ENCODE peak calls at places on chromosomes 1 and 21, in ten cellular contexts. T is H1, B is HCT116, J is breast epithelium, P is Panc1, R is sigmoid colon, A is transverse colon, S is spleen, G is GM12878, O is K562. Y is an unnamed sample.

GRCh38 chr21:46111193-46111571 is 13.3 kb downstream of the COL6A2 start:
- DNase-seq in G (no peak), S (no peak), B (no peak), R (peak; percentile 67), P (no peak), A (no peak), T (no peak), O (no peak), J (peak; percentile 5), Y (peak; percentile 77)

GRCh38 chr1:167910530-167910929 is 3.4 kb downstream of the ADCY10 start:
- DNase-seq in O (no peak), S (no peak), R (no peak), G (no peak), A (no peak), J (no peak), P (no peak), T (no peak), B (no peak), Y (no peak)

GRCh38 chr1:162877412-162877811 is 16.4 kb upstream of the CCDC190 start:
- DNase-seq in O (no peak), A (no peak), R (no peak), P (no peak), B (no peak), G (no peak), T (no peak), J (no peak), S (no peak), Y (no peak)

GRCh38 chr1:180193371-180194047 is 36.6 kb upstream of the LHX4 start:
- DNase-seq in T (no peak), G (no peak), J (no peak), S (no peak), P (no peak), A (peak; percentile 15), O (no peak), R (no peak), B (no peak), Y (no peak)

GRCh38 chr1:156124557-156125483 is 10.3 kb downstream of the LMNA start:
- DNase-seq in S (no peak), R (no peak), T (no peak), G (peak; percentile 52), J (peak; percentile 70), A (peak; percentile 81), B (no peak), P (no peak), O (peak; percentile 68), Y (no peak)

GRCh38 chr1:55338448-55338820 is 123.3 kb upstream of the USP24 start:
- DNase-seq in J (no peak), T (no peak), G (no peak), A (no peak), P (no peak), B (no peak), S (no peak), O (no peak), R (no peak), Y (no peak)

GRCh38 chr1:201088901-201089525 is 23.2 kb downstream of the CACNA1S start:
- DNase-seq in G (no peak), S (no peak), P (no peak), R (no peak), O (no peak), A (no peak), B (no peak), J (no peak), T (no peak), Y (no peak)

GRCh38 chr21:36310016-36310415 is 10.0 kb upstream of the MORC3 start:
- DNase-seq in O (no peak), A (no peak), J (no peak), S (peak; percentile 42), T (no peak), G (peak; percentile 33), B (no peak), P (no peak), R (no peak), Y (no peak)

GRCh38 chr1:162627662-162628296 is 4.5 kb upstream of the DDR2 start:
- DNase-seq in G (no peak), S (no peak), T (no peak), O (peak; percentile 82), P (no peak), B (peak; percentile 44), J (no peak), R (no peak), A (no peak), Y (no peak)

GRCh38 chr1:107559881-107560280 is 405.1 kb downstream of the VAV3 start:
- DNase-seq in R (no peak), S (no peak), B (no peak), T (no peak), P (no peak), A (no peak), G (no peak), O (no peak), J (no peak), Y (no peak)

GRCh38 chr21:43842742-43843141 is 22.3 kb upstream of the AGPAT3 start:
- DNase-seq in P (no peak), J (no peak), B (no peak), O (no peak), S (no peak), T (no peak), G (no peak), A (no peak), R (no peak), Y (no peak)

GRCh38 chr1:63864224-63864623 is 90.4 kb downstream of the ROR1 start:
- DNase-seq in A (no peak), R (no peak), J (no peak), O (no peak), T (no peak), B (no peak), S (no peak), G (no peak), P (no peak), Y (no peak)

GRCh38 chr1:38154089-38154470 is 107.5 kb upstream of the POU3F1 start:
- DNase-seq in A (no peak), O (no peak), J (no peak), T (no peak), G (no peak), P (no peak), B (no peak), R (no peak), S (no peak), Y (no peak)

GRCh38 chr1:182615468-182616129 is 11.4 kb upstream of the RGS16 start:
- DNase-seq in T (no peak), S (no peak), R (peak; percentile 82), J (peak; percentile 55), O (no peak), G (no peak), B (no peak), A (no peak), P (no peak), Y (no peak)

GRCh38 chr1:244067893-244068292 is 16.8 kb downstream of the ZBTB18 start:
- DNase-seq in A (no peak), J (no peak), R (no peak), O (no peak), S (no peak), P (no peak), B (no peak), T (no peak), G (no peak), Y (no peak)

GRCh38 chr1:61323681-61324328 is 241.4 kb downstream of the NFIA start:
- DNase-seq in S (no peak), P (no peak), R (no peak), G (no peak), B (no peak), T (no peak), O (peak; percentile 25), A (no peak), J (no peak), Y (no peak)

GRCh38 chr1:35931424-35932157 is 686 bp downstream of the AGO3 start:
- DNase-seq in R (no peak), O (peak; percentile 56), J (no peak), P (peak; percentile 15), T (no peak), S (no peak), G (no peak), B (no peak), A (peak; percentile 42), Y (no peak)

GRCh38 chr1:206556748-206557635 is 49.7 kb downstream of the RASSF5 start:
- DNase-seq in T (peak; percentile 77), R (peak; percentile 85), G (no peak), A (peak; percentile 90), S (peak; percentile 99), O (peak; percentile 89), J (peak; percentile 57), P (no peak), B (no peak), Y (no peak)

GRCh38 chr1:112369389-112370285 is 26.4 kb upstream of the CTTNBP2NL start:
- DNase-seq in R (peak; percentile 92), A (peak; percentile 91), P (no peak), J (peak; percentile 80), B (peak; percentile 76), T (peak; percentile 98), O (peak; percentile 91), S (peak; percentile 94), G (no peak), Y (no peak)
- TF ChIP-seq POLR2AphosphoS5 in R (no peak), A (no peak), P (no peak), J (peak; percentile 39), B (no peak), T (no peak), O (no peak), S (peak; percentile 64), G (no peak), Y (peak; percentile 37)

DNA sequence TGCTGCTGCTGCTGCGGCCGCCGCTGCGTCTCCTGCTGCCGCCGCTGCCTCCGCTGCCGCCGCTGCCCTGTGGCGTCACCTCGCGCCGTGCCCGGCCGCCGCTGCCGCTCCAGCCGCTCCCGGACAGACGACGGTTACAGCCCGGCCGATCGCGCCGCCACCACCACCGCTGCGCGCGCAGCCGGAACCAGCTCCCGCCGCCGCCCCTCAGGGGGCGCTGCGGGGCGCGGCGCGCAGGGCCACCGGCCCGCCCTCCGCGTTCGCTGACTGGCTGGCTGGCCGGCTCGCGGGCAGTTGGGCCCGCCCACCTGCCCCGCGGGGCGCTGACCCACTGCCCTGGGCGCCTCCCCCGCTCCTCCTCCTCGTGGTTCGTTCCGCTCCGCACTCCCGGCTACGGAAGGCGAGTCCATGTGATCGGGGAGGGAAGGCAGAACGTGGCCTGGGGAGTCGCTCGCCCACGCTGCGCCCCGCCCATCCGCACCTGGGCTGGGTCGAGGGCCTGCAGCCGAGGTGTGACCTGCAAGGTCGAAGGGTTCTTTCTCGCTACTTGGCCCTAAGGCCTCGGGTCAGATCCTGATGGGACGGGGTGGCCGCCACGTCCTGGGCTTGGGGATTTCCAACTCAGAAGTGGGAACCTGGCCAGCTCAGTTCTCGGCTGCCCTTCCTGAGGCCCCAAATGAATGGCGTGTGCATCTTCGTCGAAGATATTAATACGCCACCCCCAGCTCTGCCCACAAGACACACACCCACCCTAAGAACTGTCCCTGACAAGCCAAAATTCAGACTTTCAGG is at the start of gene PTP4A2:
- DNase-seq in R (peak; percentile 97), O (peak; percentile 100), G (peak; percentile 97), S (peak; percentile 98), J (peak; percentile 85), B (peak; percentile 96), T (peak; percentile 94), P (peak; percentile 92), A (peak; percentile 97), Y (no peak)
- H3K4me1 ChIP-seq in R (no peaks in the 10 kb centered on the region), O (peaks cover 53% of the 10 kb centered on the region), G (peaks cover 33% of the 10 kb centered on the region), S (peaks cover 90% of the 10 kb centered on the region), J (peaks cover 22% of the 10 kb centered on the region), B (peaks cover 62% of the 10 kb centered on the region), T (peaks cover 8% of the 10 kb centered on the region), P (peaks cover 56% of the 10 kb centered on the region), A (peaks cover 69% of the 10 kb centered on the region), Y (peaks cover 54% of the 10 kb centered on the region)

GRCh38 chr1:39960461-39960958 is 5.6 kb downstream of the MFSD2A start:
- DNase-seq in O (no peak), R (no peak), B (no peak), P (no peak), J (peak; percentile 52), G (peak; percentile 58), S (peak; percentile 93), A (peak; percentile 74), T (no peak), Y (no peak)
- TF ChIP-seq POLR2AphosphoS5 in O (no peak), R (no peak), B (no peak), P (no peak), J (no peak), G (peak; percentile 49), S (peak; percentile 74), A (no peak), T (no peak), Y (no peak)

GRCh38 chr1:2230781-2231666 is 2.9 kb downstream of the SKI start:
- DNase-seq in R (no peak), J (no peak), G (no peak), A (peak; percentile 55), T (peak; percentile 53), P (no peak), O (peak; percentile 67), S (peak; percentile 86), B (no peak), Y (peak; percentile 87)
- H3K4me1 ChIP-seq in R (no peaks in the 10 kb centered on the region), J (peaks cover 45% of the 10 kb centered on the region), G (peaks cover 34% of the 10 kb centered on the region), A (peaks cover 78% of the 10 kb centered on the region), T (peaks cover 27% of the 10 kb centered on the region), P (peaks cover 38% of the 10 kb centered on the region), O (peaks cover 39% of the 10 kb centered on the region), S (peaks cover 81% of the 10 kb centered on the region), B (peaks cover 23% of the 10 kb centered on the region), Y (peaks cover 74% of the 10 kb centered on the region)

Y was measured in vagina.